ENCODE peak calls at places on chromosomes 11 and 22, in ten cellular contexts. P, G, I, B, V, W, O, E, T and Y are unnamed samples.

GRCh38 chr22:45271667-45272188 is 13.0 kb upstream of the UPK3A start:
- DNase-seq in P (no peak), G (no peak), I (peak; percentile 84), B (peak; percentile 15), V (peak; percentile 11), W (no peak), O (peak; percentile 63), E (peak; percentile 67), T (no peak), Y (no peak)

GRCh38 chr22:32281092-32281491 is 25.9 kb upstream of the SLC5A4 start:
- DNase-seq in P (no peak), G (no peak), I (no peak), B (peak; percentile 27), V (no peak), W (no peak), O (no peak), E (no peak), T (peak; percentile 93), Y (no peak)

GRCh38 chr11:64088159-64089026 is 52.7 kb downstream of the FLRT1 start:
- DNase-seq in P (no peak), G (no peak), I (no peak), B (no peak), V (peak; percentile 60), W (no peak), O (no peak), E (no peak), T (no peak), Y (no peak)

GRCh38 chr11:63896071-63896470 is 20.9 kb downstream of the RCOR2 start:
- DNase-seq in P (no peak), G (no peak), I (no peak), B (no peak), V (peak; percentile 86), W (no peak), O (no peak), E (no peak), T (no peak), Y (peak; percentile 78)

GRCh38 chr11:7941141-7941540 is 367 bp downstream of the OR10A3 start:
- DNase-seq in P (no peak), G (no peak), I (no peak), B (no peak), V (no peak), W (no peak), O (no peak), E (no peak), T (no peak), Y (no peak)

GRCh38 chr11:127199306-127199801 is 198.8 kb upstream of the KIRREL3 start:
- DNase-seq in P (no peak), G (no peak), I (no peak), B (no peak), V (no peak), W (no peak), O (no peak), E (no peak), T (peak; percentile 18), Y (no peak)

GRCh38 chr11:62542750-62543567 is 3.6 kb downstream of the AHNAK start:
- DNase-seq in P (peak; percentile 76), G (peak; percentile 75), I (peak; percentile 90), B (peak; percentile 82), V (peak; percentile 63), W (peak; percentile 80), O (peak; percentile 86), E (peak; percentile 81), T (peak; percentile 78), Y (peak; percentile 92)

GRCh38 chr11:131246589-131247164 is 123.7 kb upstream of the NTM start:
- DNase-seq in P (peak; percentile 49), G (no peak), I (no peak), B (peak; percentile 19), V (peak; percentile 72), W (no peak), O (peak; percentile 8), E (no peak), T (no peak), Y (peak; percentile 60)

GRCh38 chr11:105689636-105690035 is 79.8 kb downstream of the GRIA4 start:
- DNase-seq in P (no peak), G (no peak), I (no peak), B (no peak), V (peak; percentile 3), W (no peak), O (no peak), E (no peak), T (no peak), Y (no peak)

GRCh38 chr11:66313321-66314185 is 3.3 kb downstream of the CD248 start:
- DNase-seq in P (peak; percentile 51), G (no peak), I (no peak), B (peak; percentile 54), V (no peak), W (no peak), O (no peak), E (peak; percentile 42), T (no peak), Y (no peak)
- H3K4me3 ChIP-seq in P (peak overlapping the region; percentile 55), G (peak overlapping the region; percentile 54), I (peak overlapping the region; percentile 58), B (peak overlapping the region; percentile 4), V (no peak overlapping the region), W (no peak overlapping the region), O (peak overlapping the region; percentile 63), E (peak overlapping the region; percentile 66), T (peak overlapping the region; percentile 27), Y (no peak overlapping the region)

GRCh38 chr22:19986410-19987341 is 29.9 kb downstream of the ARVCF start:
- DNase-seq in P (peak; percentile 78), G (peak; percentile 77), I (peak; percentile 91), B (peak; percentile 75), V (peak; percentile 84), W (peak; percentile 79), O (peak; percentile 77), E (peak; percentile 56), T (peak; percentile 72), Y (peak; percentile 88)
- H3K4me1 ChIP-seq in P (peaks cover 23% of the 10 kb centered on the region), G (no peaks in the 10 kb centered on the region), I (peaks cover 79% of the 10 kb centered on the region), B (no peaks in the 10 kb centered on the region), V (peaks cover 81% of the 10 kb centered on the region), W (peaks cover 8% of the 10 kb centered on the region), O (peaks cover 58% of the 10 kb centered on the region), E (peaks cover 11% of the 10 kb centered on the region), T (peaks cover 45% of the 10 kb centered on the region), Y (peaks cover 11% of the 10 kb centered on the region)

GRCh38 chr11:18590573-18590972 is 2.0 kb upstream of the UEVLD start:
- DNase-seq in P (no peak), G (no peak), I (no peak), B (no peak), V (no peak), W (no peak), O (no peak), E (no peak), T (no peak), Y (no peak)

GRCh38 chr11:18588297-18589252 is at the start of gene UEVLD:
- DNase-seq in P (peak; percentile 88), G (peak; percentile 87), I (peak; percentile 94), B (peak; percentile 93), V (peak; percentile 89), W (peak; percentile 91), O (peak; percentile 93), E (peak; percentile 92), T (peak; percentile 88), Y (peak; percentile 91)
- H3K4me3 ChIP-seq in P (peak within 1 kb of the TSS; percentile 90), G (peak within 1 kb of the TSS; percentile 88), I (peak within 1 kb of the TSS; percentile 66), B (peak within 1 kb of the TSS; percentile 83), V (peak within 1 kb of the TSS; percentile 21), W (peak within 1 kb of the TSS; percentile 71), O (peak within 1 kb of the TSS; percentile 86), E (peak within 1 kb of the TSS; percentile 91), T (peak within 1 kb of the TSS; percentile 98), Y (peak within 1 kb of the TSS; percentile 83)

GRCh38 chr22:35540600-35541253 is at the start of gene RASD2:
- DNase-seq in P (no peak), G (no peak), I (no peak), B (peak; percentile 31), V (peak; percentile 40), W (peak; percentile 41), O (peak; percentile 43), E (no peak), T (peak; percentile 40), Y (no peak)

GRCh38 chr22:35538801-35539321 is 1.8 kb upstream of the RASD2 start:
- DNase-seq in P (no peak), G (no peak), I (no peak), B (peak; percentile 26), V (peak; percentile 48), W (peak; percentile 31), O (no peak), E (no peak), T (peak; percentile 25), Y (peak; percentile 56)

GRCh38 chr22:35541254-35541748 is 670 bp downstream of the RASD2 start:
- DNase-seq in P (no peak), G (no peak), I (no peak), B (no peak), V (peak; percentile 43), W (no peak), O (no peak), E (no peak), T (no peak), Y (peak; percentile 29)

GRCh38 chr22:35539487-35539886 is 1.1 kb upstream of the RASD2 start:
- DNase-seq in P (no peak), G (no peak), I (no peak), B (no peak), V (no peak), W (no peak), O (no peak), E (no peak), T (no peak), Y (no peak)

DNA sequence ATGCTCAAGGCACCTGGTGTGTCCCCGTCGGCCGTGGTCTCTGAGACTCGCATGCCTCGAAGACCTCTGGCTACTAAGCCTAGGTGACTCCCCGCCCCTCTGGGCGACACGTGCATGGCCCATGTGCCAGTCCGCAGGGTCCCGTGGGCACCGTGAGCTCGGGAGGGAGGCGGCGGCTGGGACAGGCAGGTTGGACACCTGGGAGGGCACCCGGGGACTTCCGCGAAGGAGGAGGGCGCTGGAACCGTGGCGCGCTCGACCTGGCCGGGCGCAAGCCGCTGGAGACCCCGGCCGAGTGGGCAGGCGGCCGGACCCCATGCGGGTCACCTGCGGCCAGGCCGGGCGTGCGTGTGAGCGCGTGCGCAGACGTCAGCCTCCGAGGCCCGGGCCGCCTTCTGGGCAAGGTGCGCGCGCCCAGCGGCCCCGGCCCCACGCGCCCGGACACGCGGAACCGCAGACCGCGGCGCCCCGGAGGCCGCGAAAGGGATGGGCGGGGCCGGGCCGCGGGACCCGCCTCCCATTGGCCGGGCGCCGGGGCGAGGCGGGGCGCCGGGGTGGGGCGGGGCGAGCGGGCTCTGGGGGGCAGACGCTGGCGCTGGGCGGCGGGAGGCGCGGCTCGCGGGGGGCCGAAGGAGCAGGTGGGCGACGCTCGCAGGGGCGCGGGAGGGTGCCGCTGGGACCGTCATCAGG is 576 bp upstream of the RASD2 start:
- DNase-seq in P (peak; percentile 52), G (peak; percentile 61), I (peak; percentile 80), B (peak; percentile 47), V (peak; percentile 66), W (peak; percentile 71), O (peak; percentile 55), E (no peak), T (peak; percentile 42), Y (peak; percentile 71)
- H3K4me1 ChIP-seq in P (peaks cover 4% of the 10 kb centered on the region), G (peaks cover 4% of the 10 kb centered on the region), I (peaks cover 33% of the 10 kb centered on the region), B (no peaks in the 10 kb centered on the region), V (peaks cover 24% of the 10 kb centered on the region), W (peaks cover 13% of the 10 kb centered on the region), O (peaks cover 27% of the 10 kb centered on the region), E (peaks cover 10% of the 10 kb centered on the region), T (peaks cover 22% of the 10 kb centered on the region), Y (peaks cover 5% of the 10 kb centered on the region)